ENCODE peak calls at places on chromosomes 5 and 9, in nine cellular contexts. One of them, this sample, is unnamed. For H3K4me1 and H3K9me3, the result is how much of the 10 kb centered on the place peaks cover.

GRCh38 chr5:38515648-38516047 is 40.8 kb downstream of the LIFR start:
- DNase-seq in PC-9: no peak
- DNase-seq in A549: no peak
- DNase-seq in right atrium auricular region: no peak
- DNase-seq in GM23248: peak
- DNase-seq in fibroblast of lung: peak
- DNase-seq in CD8-positive, alpha-beta T cell: no peak
- DNase-seq in suprapubic skin: no peak
- DNase-seq in cardiac muscle cell: peak
- DNase-seq in this sample: no peak

GRCh38 chr9:124635285-124635684 is 128.1 kb upstream of the NR5A1 start:
- DNase-seq in PC-9: no peak
- DNase-seq in A549: no peak
- DNase-seq in right atrium auricular region: no peak
- DNase-seq in GM23248: no peak
- DNase-seq in fibroblast of lung: no peak
- DNase-seq in CD8-positive, alpha-beta T cell: no peak
- DNase-seq in suprapubic skin: no peak
- DNase-seq in cardiac muscle cell: no peak
- DNase-seq in this sample: no peak

GRCh38 chr5:14882658-14883580 is 11.3 kb upstream of the ANKH start:
- DNase-seq in PC-9: no peak
- DNase-seq in A549: no peak
- DNase-seq in right atrium auricular region: no peak
- DNase-seq in GM23248: no peak
- DNase-seq in fibroblast of lung: no peak
- DNase-seq in CD8-positive, alpha-beta T cell: no peak
- DNase-seq in suprapubic skin: no peak
- DNase-seq in cardiac muscle cell: no peak
- DNase-seq in this sample: no peak

GRCh38 chr5:95172659-95173058 is 112.2 kb downstream of the MCTP1 start:
- DNase-seq in PC-9: no peak
- DNase-seq in A549: no peak
- DNase-seq in right atrium auricular region: no peak
- DNase-seq in GM23248: no peak
- DNase-seq in fibroblast of lung: no peak
- DNase-seq in CD8-positive, alpha-beta T cell: no peak
- DNase-seq in suprapubic skin: no peak
- DNase-seq in cardiac muscle cell: no peak
- DNase-seq in this sample: no peak

GRCh38 chr5:11390369-11390768 is 513.9 kb downstream of the CTNND2 start:
- DNase-seq in PC-9: no peak
- DNase-seq in A549: no peak
- DNase-seq in right atrium auricular region: no peak
- DNase-seq in GM23248: peak
- DNase-seq in fibroblast of lung: peak
- DNase-seq in CD8-positive, alpha-beta T cell: no peak
- DNase-seq in suprapubic skin: no peak
- DNase-seq in cardiac muscle cell: no peak
- DNase-seq in this sample: peak

GRCh38 chr5:118862596-118862995 is 125.8 kb downstream of the DTWD2 start:
- DNase-seq in PC-9: no peak
- DNase-seq in A549: no peak
- DNase-seq in right atrium auricular region: no peak
- DNase-seq in GM23248: peak
- DNase-seq in fibroblast of lung: peak
- DNase-seq in CD8-positive, alpha-beta T cell: no peak
- DNase-seq in suprapubic skin: no peak
- DNase-seq in cardiac muscle cell: no peak
- DNase-seq in this sample: no peak

GRCh38 chr9:80793706-80794105 is 895.6 kb downstream of the TLE1 start:
- DNase-seq in PC-9: no peak
- DNase-seq in A549: no peak
- DNase-seq in right atrium auricular region: no peak
- DNase-seq in GM23248: no peak
- DNase-seq in fibroblast of lung: no peak
- DNase-seq in CD8-positive, alpha-beta T cell: no peak
- DNase-seq in suprapubic skin: no peak
- DNase-seq in cardiac muscle cell: no peak
- DNase-seq in this sample: no peak

GRCh38 chr5:54612711-54613110 is 95.2 kb downstream of the SNX18 start:
- DNase-seq in PC-9: no peak
- DNase-seq in A549: no peak
- DNase-seq in right atrium auricular region: no peak
- DNase-seq in GM23248: no peak
- DNase-seq in fibroblast of lung: no peak
- DNase-seq in CD8-positive, alpha-beta T cell: no peak
- DNase-seq in suprapubic skin: no peak
- DNase-seq in cardiac muscle cell: no peak
- DNase-seq in this sample: no peak

DNA sequence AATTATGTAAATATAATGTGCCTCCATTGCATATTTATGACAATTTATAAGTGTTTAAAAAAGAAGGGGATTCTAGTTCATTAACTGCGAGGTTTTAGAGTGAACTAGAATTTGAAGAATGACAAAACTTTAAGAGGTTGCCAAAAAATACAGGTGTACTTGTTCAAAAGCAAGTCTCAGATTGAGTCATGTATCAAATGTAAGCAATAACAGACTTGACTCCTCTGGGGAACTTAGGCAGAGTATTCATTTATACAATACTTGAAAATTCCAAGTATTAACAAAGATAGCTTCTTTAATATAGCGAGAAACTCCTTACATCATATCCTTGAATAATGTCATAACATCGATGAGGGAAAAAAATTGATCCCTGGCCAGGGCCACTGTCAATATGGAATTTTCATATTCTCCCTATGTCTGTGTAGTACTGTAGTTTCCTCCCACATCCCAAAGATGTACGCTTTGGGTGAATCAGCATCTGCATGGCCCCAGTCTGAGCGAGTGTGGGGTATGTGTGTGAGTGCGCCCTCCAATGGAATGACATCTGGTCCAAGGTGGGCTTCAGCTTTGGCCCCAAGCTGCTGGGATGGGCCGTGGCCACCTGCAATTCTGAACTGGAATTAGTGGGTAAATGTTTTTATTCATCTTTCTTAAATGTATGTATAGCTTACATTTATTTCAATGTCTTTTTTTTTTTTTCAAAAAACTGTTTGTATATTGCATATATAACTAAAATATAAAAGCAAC is 70.1 kb downstream of the RIC1 start:
- DNase-seq in PC-9: no peak
- DNase-seq in A549: no peak
- DNase-seq in right atrium auricular region: no peak
- DNase-seq in GM23248: no peak
- DNase-seq in fibroblast of lung: peak
- DNase-seq in CD8-positive, alpha-beta T cell: no peak
- DNase-seq in suprapubic skin: no peak
- DNase-seq in cardiac muscle cell: peak
- DNase-seq in this sample: no peak
- H3K27ac ChIP-seq in PC-9: no peak
- H3K27ac ChIP-seq in A549: no peak
- H3K27ac ChIP-seq in right atrium auricular region: no peak
- H3K27ac ChIP-seq in GM23248: no peak
- H3K27ac ChIP-seq in fibroblast of lung: no peak
- H3K27ac ChIP-seq in CD8-positive, alpha-beta T cell: no peak
- H3K27ac ChIP-seq in suprapubic skin: no peak
- H3K27ac ChIP-seq in cardiac muscle cell: no peak
- H3K27ac ChIP-seq in this sample: no peak

GRCh38 chr9:92298036-92298435 is 4.5 kb upstream of the IARS1 start:
- DNase-seq in PC-9: no peak
- DNase-seq in A549: no peak
- DNase-seq in right atrium auricular region: no peak
- DNase-seq in GM23248: no peak
- DNase-seq in fibroblast of lung: no peak
- DNase-seq in CD8-positive, alpha-beta T cell: no peak
- DNase-seq in suprapubic skin: no peak
- DNase-seq in cardiac muscle cell: no peak
- DNase-seq in this sample: no peak

GRCh38 chr9:92295240-92295790 is 1.8 kb upstream of the IARS1 start:
- DNase-seq in PC-9: no peak
- DNase-seq in A549: no peak
- DNase-seq in right atrium auricular region: no peak
- DNase-seq in GM23248: no peak
- DNase-seq in fibroblast of lung: no peak
- DNase-seq in CD8-positive, alpha-beta T cell: no peak
- DNase-seq in suprapubic skin: no peak
- DNase-seq in cardiac muscle cell: no peak
- DNase-seq in this sample: no peak

GRCh38 chr9:92294297-92294676 is 790 bp upstream of the IARS1 start:
- DNase-seq in PC-9: peak
- DNase-seq in A549: no peak
- DNase-seq in right atrium auricular region: no peak
- DNase-seq in GM23248: peak
- DNase-seq in fibroblast of lung: peak
- DNase-seq in CD8-positive, alpha-beta T cell: no peak
- DNase-seq in suprapubic skin: no peak
- DNase-seq in cardiac muscle cell: peak
- DNase-seq in this sample: no peak

GRCh38 chr9:92293452-92294296 is at the start of gene IARS1:
- DNase-seq in PC-9: peak
- DNase-seq in A549: peak
- DNase-seq in right atrium auricular region: peak
- DNase-seq in GM23248: peak
- DNase-seq in fibroblast of lung: peak
- DNase-seq in CD8-positive, alpha-beta T cell: peak
- DNase-seq in suprapubic skin: peak
- DNase-seq in cardiac muscle cell: peak
- DNase-seq in this sample: peak

DNA sequence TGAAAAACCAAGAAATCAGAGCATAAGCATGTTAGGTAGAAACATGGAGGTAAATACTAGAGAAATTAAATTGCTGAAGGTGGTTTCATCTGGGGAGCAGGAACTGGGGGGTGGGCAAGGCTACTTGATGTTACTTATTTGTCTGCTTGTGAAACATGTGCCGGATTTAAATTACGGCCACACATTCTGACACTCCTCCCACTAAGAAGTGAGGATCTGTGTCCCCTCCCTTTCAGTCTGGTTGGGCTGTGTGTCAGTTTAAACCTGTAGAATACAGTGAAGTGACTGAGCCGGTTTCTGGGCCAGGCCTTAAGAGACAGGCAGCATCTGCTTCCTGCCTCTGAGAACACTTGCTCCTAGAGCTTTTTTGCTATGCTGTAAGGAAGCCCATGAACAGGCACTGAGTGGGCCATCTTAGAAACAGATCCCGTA is 2.3 kb upstream of the IARS1 start:
- DNase-seq in PC-9: no peak
- DNase-seq in A549: no peak
- DNase-seq in right atrium auricular region: no peak
- DNase-seq in GM23248: no peak
- DNase-seq in fibroblast of lung: no peak
- DNase-seq in CD8-positive, alpha-beta T cell: no peak
- DNase-seq in suprapubic skin: no peak
- DNase-seq in cardiac muscle cell: no peak
- DNase-seq in this sample: no peak
- H3K4me1 ChIP-seq in PC-9: under half
- H3K4me1 ChIP-seq in A549: under half
- H3K4me1 ChIP-seq in right atrium auricular region: under half
- H3K4me1 ChIP-seq in GM23248: under half
- H3K4me1 ChIP-seq in fibroblast of lung: under half
- H3K4me1 ChIP-seq in CD8-positive, alpha-beta T cell: under half
- H3K4me1 ChIP-seq in suprapubic skin: under half
- H3K4me1 ChIP-seq in cardiac muscle cell: under half
- H3K4me1 ChIP-seq in this sample: under half

GRCh38 chr5:153938131-153938842 is 100.4 kb downstream of the FAM114A2 start:
- DNase-seq in PC-9: no peak
- DNase-seq in A549: no peak
- DNase-seq in right atrium auricular region: no peak
- DNase-seq in GM23248: peak
- DNase-seq in fibroblast of lung: no peak
- DNase-seq in CD8-positive, alpha-beta T cell: no peak
- DNase-seq in suprapubic skin: no peak
- DNase-seq in cardiac muscle cell: no peak
- DNase-seq in this sample: no peak

GRCh38 chr5:153941265-153941664 is 97.4 kb downstream of the FAM114A2 start:
- DNase-seq in PC-9: no peak
- DNase-seq in A549: no peak
- DNase-seq in right atrium auricular region: no peak
- DNase-seq in GM23248: no peak
- DNase-seq in fibroblast of lung: no peak
- DNase-seq in CD8-positive, alpha-beta T cell: no peak
- DNase-seq in suprapubic skin: no peak
- DNase-seq in cardiac muscle cell: no peak
- DNase-seq in this sample: no peak

GRCh38 chr5:153937661-153938060 is 101.0 kb downstream of the FAM114A2 start:
- DNase-seq in PC-9: no peak
- DNase-seq in A549: no peak
- DNase-seq in right atrium auricular region: no peak
- DNase-seq in GM23248: no peak
- DNase-seq in fibroblast of lung: no peak
- DNase-seq in CD8-positive, alpha-beta T cell: no peak
- DNase-seq in suprapubic skin: no peak
- DNase-seq in cardiac muscle cell: no peak
- DNase-seq in this sample: no peak

DNA sequence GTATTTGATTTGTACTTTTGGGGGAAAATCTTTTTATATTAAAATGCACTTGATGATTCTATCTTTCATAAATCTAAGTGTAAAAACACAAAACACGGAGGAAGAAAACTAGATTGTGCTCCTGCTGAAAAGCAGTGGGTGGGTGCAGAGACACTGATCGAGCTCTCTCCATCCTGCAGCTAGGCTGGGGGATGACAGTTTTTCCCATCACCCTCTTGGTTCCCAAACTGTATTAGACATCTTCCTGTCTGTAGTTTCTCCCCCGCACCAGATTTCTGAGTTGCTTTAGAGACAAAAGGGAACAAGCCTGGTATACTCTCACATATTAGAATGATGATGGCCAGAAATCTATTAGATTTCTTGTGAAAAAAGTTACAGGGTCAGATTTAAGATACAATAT is 99.6 kb downstream of the FAM114A2 start:
- DNase-seq in PC-9: no peak
- DNase-seq in A549: no peak
- DNase-seq in right atrium auricular region: no peak
- DNase-seq in GM23248: no peak
- DNase-seq in fibroblast of lung: no peak
- DNase-seq in CD8-positive, alpha-beta T cell: no peak
- DNase-seq in suprapubic skin: no peak
- DNase-seq in cardiac muscle cell: no peak
- DNase-seq in this sample: no peak
- H3K9me3 ChIP-seq in PC-9: under half
- H3K9me3 ChIP-seq in A549: under half
- H3K9me3 ChIP-seq in right atrium auricular region: under half
- H3K9me3 ChIP-seq in GM23248: under half
- H3K9me3 ChIP-seq in fibroblast of lung: under half
- H3K9me3 ChIP-seq in CD8-positive, alpha-beta T cell: under half
- H3K9me3 ChIP-seq in suprapubic skin: under half
- H3K9me3 ChIP-seq in cardiac muscle cell: under half
- H3K9me3 ChIP-seq in this sample: under half

DNA sequence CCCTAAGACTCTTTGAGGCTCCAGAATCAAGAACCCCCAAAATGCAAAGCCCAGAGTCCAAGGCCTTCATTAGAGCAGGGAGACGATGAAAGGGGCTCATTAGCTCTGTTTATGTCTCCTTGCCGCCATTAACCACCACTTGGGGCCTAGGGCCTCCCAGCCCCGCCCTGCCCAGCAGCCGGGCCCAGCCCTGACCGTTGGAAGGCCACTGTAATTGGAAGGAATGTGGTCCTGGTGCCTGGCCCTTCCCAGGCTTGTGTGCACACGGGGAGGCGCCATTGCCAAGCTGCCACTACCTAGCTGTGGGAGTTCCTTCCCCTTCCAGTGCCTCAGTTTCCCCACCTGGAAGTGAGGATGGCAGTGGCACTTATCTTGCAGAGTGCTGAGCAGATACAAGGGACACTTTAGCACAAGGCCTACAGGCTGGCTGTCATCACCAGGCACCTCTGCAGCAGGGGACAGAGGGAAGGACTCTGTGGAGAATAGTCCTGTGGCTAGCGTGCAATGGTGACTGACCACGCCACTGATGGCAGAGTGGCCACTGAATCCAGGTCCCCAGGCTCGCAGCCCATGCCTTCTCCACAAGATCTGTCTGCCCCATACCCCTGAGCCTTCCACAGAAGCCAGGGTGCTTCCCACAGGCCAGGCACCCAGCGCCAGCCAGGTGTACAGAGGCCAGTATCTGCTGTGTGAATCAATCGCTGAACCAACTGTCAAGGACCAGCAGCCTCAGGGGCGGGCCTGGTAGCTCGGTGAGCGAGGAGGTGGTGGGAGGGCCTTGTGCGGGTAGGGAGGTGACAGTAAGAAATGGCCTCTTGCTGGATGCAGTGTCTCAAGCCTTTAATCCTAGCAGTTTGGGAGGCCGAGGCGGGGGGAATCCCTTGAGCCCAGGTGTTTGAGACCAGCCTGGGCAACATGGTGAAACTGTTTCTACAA is 20.8 kb downstream of the GBGT1 start:
- DNase-seq in PC-9: no peak
- DNase-seq in A549: no peak
- DNase-seq in right atrium auricular region: no peak
- DNase-seq in GM23248: no peak
- DNase-seq in fibroblast of lung: no peak
- DNase-seq in CD8-positive, alpha-beta T cell: peak
- DNase-seq in suprapubic skin: no peak
- DNase-seq in cardiac muscle cell: no peak
- DNase-seq in this sample: no peak
- H3K27ac ChIP-seq in PC-9: no peak
- H3K27ac ChIP-seq in A549: no peak
- H3K27ac ChIP-seq in right atrium auricular region: peak
- H3K27ac ChIP-seq in GM23248: no peak
- H3K27ac ChIP-seq in fibroblast of lung: no peak
- H3K27ac ChIP-seq in CD8-positive, alpha-beta T cell: peak
- H3K27ac ChIP-seq in suprapubic skin: peak
- H3K27ac ChIP-seq in cardiac muscle cell: no peak
- H3K27ac ChIP-seq in this sample: no peak